ENCODE peak calls at places on chromosomes 3 and 15, in six cellular contexts. D, E, M, X, K and O are unnamed samples.

GRCh38 chr15:23647001-23647295 is 719 bp downstream of the MAGEL2 start:
- DNase-seq in K (no peak), X (no peak), M (no peak), D (no peak), E (no peak), O (no peak)

GRCh38 chr3:69343875-69344274 is 42.0 kb downstream of the FRMD4B start:
- DNase-seq in D (no peak), X (no peak), M (no peak), E (no peak), K (no peak), O (no peak)

GRCh38 chr3:177224406-177224805 is 27.1 kb upstream of the TBL1XR1 start:
- DNase-seq in D (no peak), X (no peak), M (no peak), K (no peak), E (no peak), O (no peak)

GRCh38 chr15:41025393-41025792 is 72.1 kb downstream of the CHAC1 start:
- DNase-seq in D (no peak), K (no peak), X (no peak), E (no peak), M (no peak), O (no peak)

GRCh38 chr15:90557147-90557546 is 27.4 kb downstream of the CRTC3 start:
- DNase-seq in E (no peak), M (no peak), D (no peak), K (no peak), X (peak; percentile 25), O (no peak)

GRCh38 chr15:68598171-68599152 is 19.7 kb downstream of the CORO2B start:
- DNase-seq in K (no peak), M (no peak), E (no peak), X (peak; percentile 54), D (no peak), O (no peak)

GRCh38 chr3:8490079-8490552 is 11.5 kb upstream of the LMCD1 start:
- DNase-seq in X (no peak), K (no peak), E (no peak), M (peak; percentile 91), D (no peak), O (no peak)

GRCh38 chr15:94322141-94322540 is 90.8 kb downstream of the MCTP2 start:
- DNase-seq in X (no peak), K (no peak), E (no peak), D (no peak), M (no peak), O (no peak)

GRCh38 chr15:90883971-90884718 is at the start of gene FES:
- DNase-seq in D (peak; percentile 57), X (peak; percentile 69), E (no peak), M (no peak), K (peak; percentile 35), O (peak; percentile 35)

GRCh38 chr15:60936186-60936585 is 292.9 kb downstream of the RORA start:
- DNase-seq in E (no peak), D (no peak), M (no peak), X (no peak), K (no peak), O (no peak)

GRCh38 chr15:100834731-100835130 is 44.9 kb upstream of the ALDH1A3 start:
- DNase-seq in D (no peak), K (no peak), X (no peak), E (no peak), M (no peak), O (no peak)

GRCh38 chr3:27201435-27201966 is 167.7 kb downstream of the NEK10 start:
- DNase-seq in D (peak; percentile 55), M (no peak), K (no peak), E (no peak), X (no peak), O (no peak)

GRCh38 chr3:27565201-27565827 is 81.1 kb upstream of the SLC4A7 start:
- DNase-seq in D (no peak), E (no peak), M (peak; percentile 45), X (no peak), K (no peak), O (no peak)

GRCh38 chr15:67920524-67921240 is 80.8 kb upstream of the RNU6-1 start:
- DNase-seq in E (no peak), M (no peak), X (no peak), D (no peak), K (no peak), O (no peak)

GRCh38 chr3:105611304-105612192 is 244.8 kb downstream of the ALCAM start:
- DNase-seq in M (no peak), D (peak; percentile 54), K (no peak), E (no peak), X (no peak), O (no peak)

GRCh38 chr3:100525753-100526612 is 33.6 kb downstream of the TMEM45A start:
- DNase-seq in M (no peak), K (no peak), X (no peak), D (no peak), E (no peak), O (no peak)

GRCh38 chr3:191154827-191155226 is 44.2 kb upstream of the OSTN start:
- DNase-seq in D (no peak), E (no peak), M (no peak), X (no peak), K (no peak), O (no peak)

GRCh38 chr3:188432826-188433525 is 279.0 kb downstream of the LPP start:
- DNase-seq in X (no peak), D (peak; percentile 32), E (no peak), M (no peak), K (peak; percentile 33), O (no peak)
- H3K27ac ChIP-seq in X (no peak overlapping the region), D (peak overlapping the region; percentile 34), E (no peak overlapping the region), M (no peak overlapping the region), K (peak overlapping the region; percentile 1), O (no peak overlapping the region)

GRCh38 chr3:4731543-4732111 is 238.5 kb downstream of the ITPR1 start:
- DNase-seq in K (no peak), D (no peak), E (no peak), M (no peak), X (no peak), O (no peak)

GRCh38 chr3:4732974-4733373 is 239.8 kb downstream of the ITPR1 start:
- DNase-seq in K (no peak), E (no peak), D (no peak), M (no peak), X (no peak), O (no peak)

GRCh38 chr3:4726549-4726948 is 233.4 kb downstream of the ITPR1 start:
- DNase-seq in K (no peak), M (no peak), X (no peak), E (no peak), D (no peak), O (no peak)

GRCh38 chr3:4730734-4731133 is 237.6 kb downstream of the ITPR1 start:
- DNase-seq in X (no peak), E (no peak), K (no peak), D (no peak), M (no peak), O (peak; percentile 32)

DNA sequence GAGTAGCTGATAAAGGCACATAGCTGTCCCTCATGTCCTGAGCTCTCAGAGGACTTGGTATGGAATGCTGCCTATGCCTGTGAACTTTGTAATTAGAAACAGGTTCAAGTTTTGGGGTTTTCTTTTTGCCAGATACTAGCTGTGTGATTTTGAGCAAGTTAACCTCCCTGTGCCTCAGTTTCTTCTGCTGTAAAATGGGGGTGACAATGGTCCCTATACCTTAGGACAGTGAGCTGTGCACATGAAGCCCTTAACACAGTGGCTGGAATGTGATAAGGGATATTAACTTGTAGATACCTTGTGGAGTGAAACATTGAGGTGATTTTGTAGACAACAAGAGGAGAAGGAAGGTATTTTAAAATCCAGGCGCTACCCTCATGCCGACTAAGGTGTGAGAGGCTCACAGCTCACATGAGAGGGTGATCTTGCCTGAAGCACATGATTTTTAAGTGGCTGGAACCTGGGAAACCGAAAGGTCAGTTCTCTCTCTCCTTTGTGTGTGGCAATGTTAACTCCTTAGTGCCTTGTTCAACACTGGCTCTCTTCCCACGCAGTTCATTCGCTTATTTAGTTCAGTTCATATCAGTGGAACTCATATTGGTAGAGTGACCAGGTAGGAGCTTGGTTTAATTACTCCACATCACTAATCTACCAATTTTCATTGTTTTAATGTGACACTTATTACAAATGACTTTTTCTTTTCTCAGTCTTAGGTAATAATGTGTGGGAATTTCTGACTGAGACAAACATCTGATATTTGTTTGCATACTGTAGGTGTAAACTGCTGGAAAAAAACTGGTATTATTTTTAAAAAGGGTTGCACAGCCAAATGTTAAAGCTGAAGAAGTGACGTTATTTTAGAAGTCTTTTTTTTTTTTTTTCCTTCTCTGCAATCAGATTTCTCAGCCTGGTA is 236.2 kb downstream of the ITPR1 start:
- DNase-seq in E (no peak), X (no peak), K (no peak), M (no peak), D (no peak), O (no peak)
- H3K27ac ChIP-seq in E (no peak overlapping the region), X (no peak overlapping the region), K (no peak overlapping the region), M (no peak overlapping the region), D (no peak overlapping the region), O (no peak overlapping the region)

GRCh38 chr3:10334461-10334860 is 13.5 kb upstream of the SEC13 start:
- DNase-seq in M (no peak), D (no peak), K (no peak), X (no peak), E (no peak), O (peak; percentile 67)
- H3K27ac ChIP-seq in M (no peak overlapping the region), D (no peak overlapping the region), K (no peak overlapping the region), X (no peak overlapping the region), E (no peak overlapping the region), O (no peak overlapping the region)

GRCh38 chr3:33911525-33912322 is 113.3 kb downstream of the PDCD6IP start:
- DNase-seq in D (no peak), X (no peak), E (no peak), K (no peak), M (no peak), O (no peak)
- H3K27ac ChIP-seq in D (no peak overlapping the region), X (no peak overlapping the region), E (no peak overlapping the region), K (no peak overlapping the region), M (no peak overlapping the region), O (no peak overlapping the region)

GRCh38 chr3:185657691-185658503 is 71.8 kb downstream of the SENP2 start:
- DNase-seq in E (no peak), M (no peak), D (no peak), X (no peak), K (no peak), O (no peak)

GRCh38 chr3:185655426-185656320 is 69.6 kb downstream of the SENP2 start:
- DNase-seq in K (no peak), X (peak; percentile 39), E (no peak), M (no peak), D (no peak), O (no peak)

GRCh38 chr3:185656321-185656840 is 70.3 kb downstream of the SENP2 start:
- DNase-seq in E (no peak), D (no peak), M (no peak), K (no peak), X (peak; percentile 85), O (no peak)

GRCh38 chr3:185658504-185658912 is 72.4 kb downstream of the SENP2 start:
- DNase-seq in D (no peak), K (no peak), E (no peak), X (peak; percentile 75), M (peak; percentile 20), O (no peak)

DNA sequence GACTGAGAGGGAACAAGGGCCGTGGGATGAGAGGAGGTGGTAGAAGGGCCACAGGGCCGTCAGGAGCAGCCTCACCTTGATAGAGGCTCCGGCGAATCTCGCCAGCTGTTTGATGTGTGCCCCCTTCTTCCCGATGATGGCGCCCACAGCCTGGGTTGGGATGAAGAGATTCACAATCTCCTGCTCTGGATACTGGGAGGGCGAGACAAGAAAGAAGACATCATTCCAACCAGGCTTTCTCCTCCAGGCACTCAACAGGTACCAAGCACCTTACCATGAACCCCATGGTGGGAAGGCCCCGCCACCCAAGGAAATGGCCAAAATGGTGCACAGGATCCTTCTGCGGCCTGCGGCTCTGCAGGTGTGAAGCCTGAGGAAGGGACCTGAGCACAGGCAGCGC is 71.1 kb downstream of the SENP2 start:
- DNase-seq in M (no peak), X (no peak), K (no peak), E (no peak), D (no peak), O (no peak)
- H3K27ac ChIP-seq in M (no peak overlapping the region), X (peak overlapping the region; percentile 74), K (peak overlapping the region; percentile 39), E (no peak overlapping the region), D (no peak overlapping the region), O (no peak overlapping the region)

GRCh38 chr3:150140614-150141321 is 170.1 kb upstream of the PFN2 start:
- DNase-seq in E (no peak), D (no peak), M (no peak), K (no peak), X (no peak), O (no peak)
- H3K27ac ChIP-seq in E (no peak overlapping the region), D (no peak overlapping the region), M (no peak overlapping the region), K (no peak overlapping the region), X (no peak overlapping the region), O (no peak overlapping the region)